ENCODE peak calls at places on chromosome 6, in eight cellular contexts. One of them, this sample, is unnamed.

GRCh38 chr6:34412054-34412453 is 13.8 kb downstream of the RPS10 start:
- DNase-seq in esophagus muscularis mucosa: no peak
- DNase-seq in esophagus squamous epithelium: no peak
- DNase-seq in IMR-90: no peak
- DNase-seq in mesenchymal stem cell: no peak
- DNase-seq in fibroblast of the aortic adventitia: no peak
- DNase-seq in kidney: no peak
- DNase-seq in uterus: no peak
- DNase-seq in this sample: no peak

GRCh38 chr6:39835856-39836442 is 43.8 kb downstream of the DAAM2 start:
- DNase-seq in esophagus muscularis mucosa: no peak
- DNase-seq in esophagus squamous epithelium: no peak
- DNase-seq in IMR-90: peak; percentile 37
- DNase-seq in mesenchymal stem cell: peak; percentile 47
- DNase-seq in fibroblast of the aortic adventitia: peak; percentile 27
- DNase-seq in kidney: no peak
- DNase-seq in uterus: no peak
- DNase-seq in this sample: peak; percentile 33

GRCh38 chr6:85353012-85353411 is 96.9 kb upstream of the NT5E start:
- DNase-seq in esophagus muscularis mucosa: no peak
- DNase-seq in esophagus squamous epithelium: no peak
- DNase-seq in IMR-90: no peak
- DNase-seq in mesenchymal stem cell: no peak
- DNase-seq in fibroblast of the aortic adventitia: no peak
- DNase-seq in kidney: no peak
- DNase-seq in uterus: no peak
- DNase-seq in this sample: no peak

GRCh38 chr6:17349437-17349836 is 44.0 kb upstream of the CAP2 start:
- DNase-seq in esophagus muscularis mucosa: no peak
- DNase-seq in esophagus squamous epithelium: no peak
- DNase-seq in IMR-90: peak; percentile 12
- DNase-seq in mesenchymal stem cell: peak; percentile 6
- DNase-seq in fibroblast of the aortic adventitia: no peak
- DNase-seq in kidney: no peak
- DNase-seq in uterus: no peak
- DNase-seq in this sample: no peak

GRCh38 chr6:81562169-81562568 is 190.3 kb downstream of the TENT5A start:
- DNase-seq in esophagus muscularis mucosa: no peak
- DNase-seq in esophagus squamous epithelium: no peak
- DNase-seq in IMR-90: peak; percentile 89
- DNase-seq in mesenchymal stem cell: peak; percentile 77
- DNase-seq in fibroblast of the aortic adventitia: peak; percentile 84
- DNase-seq in kidney: no peak
- DNase-seq in uterus: peak; percentile 30
- DNase-seq in this sample: peak; percentile 69

GRCh38 chr6:141464490-141464889 is 668.2 kb upstream of the GJE1 start:
- DNase-seq in esophagus muscularis mucosa: no peak
- DNase-seq in esophagus squamous epithelium: no peak
- DNase-seq in IMR-90: peak; percentile 35
- DNase-seq in mesenchymal stem cell: peak; percentile 74
- DNase-seq in fibroblast of the aortic adventitia: peak; percentile 54
- DNase-seq in kidney: no peak
- DNase-seq in uterus: no peak
- DNase-seq in this sample: peak; percentile 87

GRCh38 chr6:25366785-25367657 is 87.8 kb downstream of the CARMIL1 start:
- DNase-seq in esophagus muscularis mucosa: peak; percentile 68
- DNase-seq in esophagus squamous epithelium: no peak
- DNase-seq in IMR-90: no peak
- DNase-seq in mesenchymal stem cell: no peak
- DNase-seq in fibroblast of the aortic adventitia: peak; percentile 16
- DNase-seq in kidney: no peak
- DNase-seq in uterus: no peak
- DNase-seq in this sample: peak; percentile 18

GRCh38 chr6:151136141-151136755 is 103.5 kb upstream of the AKAP12 start:
- DNase-seq in esophagus muscularis mucosa: no peak
- DNase-seq in esophagus squamous epithelium: no peak
- DNase-seq in IMR-90: no peak
- DNase-seq in mesenchymal stem cell: peak; percentile 49
- DNase-seq in fibroblast of the aortic adventitia: no peak
- DNase-seq in kidney: no peak
- DNase-seq in uterus: peak; percentile 25
- DNase-seq in this sample: peak; percentile 14

GRCh38 chr6:36737043-36737785 is 39.6 kb downstream of the RAB44 start:
- DNase-seq in esophagus muscularis mucosa: no peak
- DNase-seq in esophagus squamous epithelium: no peak
- DNase-seq in IMR-90: no peak
- DNase-seq in mesenchymal stem cell: no peak
- DNase-seq in fibroblast of the aortic adventitia: no peak
- DNase-seq in kidney: no peak
- DNase-seq in uterus: no peak
- DNase-seq in this sample: no peak

GRCh38 chr6:99613705-99614429 is 7.2 kb downstream of the PRDM13 start:
- DNase-seq in esophagus muscularis mucosa: no peak
- DNase-seq in esophagus squamous epithelium: no peak
- DNase-seq in IMR-90: no peak
- DNase-seq in mesenchymal stem cell: no peak
- DNase-seq in fibroblast of the aortic adventitia: no peak
- DNase-seq in kidney: peak; percentile 68
- DNase-seq in uterus: no peak
- DNase-seq in this sample: no peak

GRCh38 chr6:140046030-140046632 is 671.7 kb upstream of the CITED2 start:
- DNase-seq in esophagus muscularis mucosa: no peak
- DNase-seq in esophagus squamous epithelium: no peak
- DNase-seq in IMR-90: no peak
- DNase-seq in mesenchymal stem cell: no peak
- DNase-seq in fibroblast of the aortic adventitia: no peak
- DNase-seq in kidney: no peak
- DNase-seq in uterus: no peak
- DNase-seq in this sample: no peak

GRCh38 chr6:107716688-107717089 is 107.4 kb downstream of the SCML4 start:
- DNase-seq in esophagus muscularis mucosa: no peak
- DNase-seq in esophagus squamous epithelium: no peak
- DNase-seq in IMR-90: peak; percentile 43
- DNase-seq in mesenchymal stem cell: peak; percentile 23
- DNase-seq in fibroblast of the aortic adventitia: no peak
- DNase-seq in kidney: no peak
- DNase-seq in uterus: no peak
- DNase-seq in this sample: peak; percentile 51

GRCh38 chr6:136549359-136550044 is 720 bp downstream of the MAP7 start:
- DNase-seq in esophagus muscularis mucosa: no peak
- DNase-seq in esophagus squamous epithelium: no peak
- DNase-seq in IMR-90: no peak
- DNase-seq in mesenchymal stem cell: peak; percentile 36
- DNase-seq in fibroblast of the aortic adventitia: no peak
- DNase-seq in kidney: peak; percentile 78
- DNase-seq in uterus: no peak
- DNase-seq in this sample: no peak

GRCh38 chr6:126007795-126008194 is 21.5 kb downstream of the TRMT11 start:
- DNase-seq in esophagus muscularis mucosa: no peak
- DNase-seq in esophagus squamous epithelium: no peak
- DNase-seq in IMR-90: no peak
- DNase-seq in mesenchymal stem cell: no peak
- DNase-seq in fibroblast of the aortic adventitia: no peak
- DNase-seq in kidney: no peak
- DNase-seq in uterus: no peak
- DNase-seq in this sample: no peak

GRCh38 chr6:1608222-1608975 is 1.3 kb upstream of the FOXC1 start:
- DNase-seq in esophagus muscularis mucosa: no peak
- DNase-seq in esophagus squamous epithelium: no peak
- DNase-seq in IMR-90: no peak
- DNase-seq in mesenchymal stem cell: no peak
- DNase-seq in fibroblast of the aortic adventitia: no peak
- DNase-seq in kidney: peak; percentile 76
- DNase-seq in uterus: no peak
- DNase-seq in this sample: no peak
- H3K4me3 ChIP-seq in esophagus muscularis mucosa: peak overlapping the region; percentile 79
- H3K4me3 ChIP-seq in esophagus squamous epithelium: peak overlapping the region; percentile 67
- H3K4me3 ChIP-seq in IMR-90: no peak overlapping the region
- H3K4me3 ChIP-seq in mesenchymal stem cell: no peak overlapping the region
- H3K4me3 ChIP-seq in fibroblast of the aortic adventitia: no peak overlapping the region
- H3K4me3 ChIP-seq in kidney: peak overlapping the region; percentile 54
- H3K4me3 ChIP-seq in uterus: no peak overlapping the region
- H3K4me3 ChIP-seq in this sample: no peak overlapping the region

GRCh38 chr6:166558156-166559025 is 28.1 kb downstream of the RAMACL start:
- DNase-seq in esophagus muscularis mucosa: no peak
- DNase-seq in esophagus squamous epithelium: no peak
- DNase-seq in IMR-90: no peak
- DNase-seq in mesenchymal stem cell: no peak
- DNase-seq in fibroblast of the aortic adventitia: no peak
- DNase-seq in kidney: no peak
- DNase-seq in uterus: no peak
- DNase-seq in this sample: no peak
- H3K4me3 ChIP-seq in esophagus muscularis mucosa: no peak overlapping the region
- H3K4me3 ChIP-seq in esophagus squamous epithelium: no peak overlapping the region
- H3K4me3 ChIP-seq in IMR-90: no peak overlapping the region
- H3K4me3 ChIP-seq in mesenchymal stem cell: no peak overlapping the region
- H3K4me3 ChIP-seq in fibroblast of the aortic adventitia: no peak overlapping the region
- H3K4me3 ChIP-seq in kidney: no peak overlapping the region
- H3K4me3 ChIP-seq in uterus: no peak overlapping the region
- H3K4me3 ChIP-seq in this sample: no peak overlapping the region

GRCh38 chr6:3749390-3749978 is 2.0 kb downstream of the PXDC1 start:
- DNase-seq in esophagus muscularis mucosa: no peak
- DNase-seq in esophagus squamous epithelium: no peak
- DNase-seq in IMR-90: no peak
- DNase-seq in mesenchymal stem cell: no peak
- DNase-seq in fibroblast of the aortic adventitia: no peak
- DNase-seq in kidney: peak; percentile 82
- DNase-seq in uterus: no peak
- DNase-seq in this sample: no peak

GRCh38 chr6:3750324-3751018 is 1.0 kb downstream of the PXDC1 start:
- DNase-seq in esophagus muscularis mucosa: peak; percentile 96
- DNase-seq in esophagus squamous epithelium: no peak
- DNase-seq in IMR-90: peak; percentile 72
- DNase-seq in mesenchymal stem cell: peak; percentile 77
- DNase-seq in fibroblast of the aortic adventitia: peak; percentile 78
- DNase-seq in kidney: peak; percentile 96
- DNase-seq in uterus: peak; percentile 87
- DNase-seq in this sample: peak; percentile 68

GRCh38 chr6:3748208-3748701 is 3.3 kb downstream of the PXDC1 start:
- DNase-seq in esophagus muscularis mucosa: no peak
- DNase-seq in esophagus squamous epithelium: no peak
- DNase-seq in IMR-90: peak; percentile 86
- DNase-seq in mesenchymal stem cell: peak; percentile 89
- DNase-seq in fibroblast of the aortic adventitia: peak; percentile 86
- DNase-seq in kidney: peak; percentile 64
- DNase-seq in uterus: peak; percentile 55
- DNase-seq in this sample: peak; percentile 93

GRCh38 chr6:3749991-3750323 is 1.6 kb downstream of the PXDC1 start:
- DNase-seq in esophagus muscularis mucosa: no peak
- DNase-seq in esophagus squamous epithelium: no peak
- DNase-seq in IMR-90: peak; percentile 74
- DNase-seq in mesenchymal stem cell: peak; percentile 68
- DNase-seq in fibroblast of the aortic adventitia: peak; percentile 92
- DNase-seq in kidney: peak; percentile 83
- DNase-seq in uterus: peak; percentile 82
- DNase-seq in this sample: peak; percentile 86

GRCh38 chr6:3748726-3749389 is 2.7 kb downstream of the PXDC1 start:
- DNase-seq in esophagus muscularis mucosa: no peak
- DNase-seq in esophagus squamous epithelium: no peak
- DNase-seq in IMR-90: peak; percentile 61
- DNase-seq in mesenchymal stem cell: peak; percentile 26
- DNase-seq in fibroblast of the aortic adventitia: no peak
- DNase-seq in kidney: no peak
- DNase-seq in uterus: no peak
- DNase-seq in this sample: no peak
- H3K4me3 ChIP-seq in esophagus muscularis mucosa: peak overlapping the region; percentile 91
- H3K4me3 ChIP-seq in esophagus squamous epithelium: peak overlapping the region; percentile 92
- H3K4me3 ChIP-seq in IMR-90: peak overlapping the region; percentile 99
- H3K4me3 ChIP-seq in mesenchymal stem cell: peak overlapping the region; percentile 85
- H3K4me3 ChIP-seq in fibroblast of the aortic adventitia: peak overlapping the region; percentile 75
- H3K4me3 ChIP-seq in kidney: peak overlapping the region; percentile 71
- H3K4me3 ChIP-seq in uterus: no peak overlapping the region
- H3K4me3 ChIP-seq in this sample: peak overlapping the region; percentile 69

GRCh38 chr6:44054635-44055559 is 72.4 kb downstream of the MRPL14 start:
- DNase-seq in esophagus muscularis mucosa: no peak
- DNase-seq in esophagus squamous epithelium: no peak
- DNase-seq in IMR-90: peak; percentile 62
- DNase-seq in mesenchymal stem cell: peak; percentile 74
- DNase-seq in fibroblast of the aortic adventitia: peak; percentile 68
- DNase-seq in kidney: peak; percentile 47
- DNase-seq in uterus: no peak
- DNase-seq in this sample: peak; percentile 95
- H3K4me3 ChIP-seq in esophagus muscularis mucosa: no peak overlapping the region
- H3K4me3 ChIP-seq in esophagus squamous epithelium: no peak overlapping the region
- H3K4me3 ChIP-seq in IMR-90: no peak overlapping the region
- H3K4me3 ChIP-seq in mesenchymal stem cell: no peak overlapping the region
- H3K4me3 ChIP-seq in fibroblast of the aortic adventitia: no peak overlapping the region
- H3K4me3 ChIP-seq in kidney: no peak overlapping the region
- H3K4me3 ChIP-seq in uterus: no peak overlapping the region
- H3K4me3 ChIP-seq in this sample: no peak overlapping the region

This sample was measured in fibroblast of mammary gland.